ENCODE peak calls at places on chromosomes 12 and 14, in seven cellular contexts. One of them, this sample, is unnamed.
A peak's percentile ranks its signal among the peaks of the same experiment; 100 is the strongest.

GRCh38 chr12:62217466-62218194 is 42.6 kb upstream of the USP15 start:
- DNase-seq in HFFc6: no peak
- DNase-seq in left colon: no peak
- DNase-seq in pancreas: no peak
- DNase-seq in activated T-helper 9 cell treated with anti-CD3 and anti-CD28 coated beads, Interleukin-2, amount 50 U/mL, for 16 hours: no peak
- DNase-seq in choroid plexus epithelial cell: no peak
- DNase-seq in central memory CD4-positive, alpha-beta T cell: no peak
- DNase-seq in this sample: no peak

GRCh38 chr12:53974084-53975018 is at the start of gene HOTAIR:
- DNase-seq in HFFc6: no peak
- DNase-seq in choroid plexus epithelial cell: no peak
- DNase-seq in left colon: no peak
- DNase-seq in pancreas: no peak
- DNase-seq in activated T-helper 9 cell treated with anti-CD3 and anti-CD28 coated beads, Interleukin-2, amount 50 U/mL, for 16 hours: no peak
- DNase-seq in central memory CD4-positive, alpha-beta T cell: no peak
- DNase-seq in this sample: no peak

GRCh38 chr14:55731881-55732498 is 152.0 kb downstream of the KTN1 start:
- DNase-seq in left colon: peak; percentile 65
- DNase-seq in pancreas: no peak
- DNase-seq in central memory CD4-positive, alpha-beta T cell: peak; percentile 44
- DNase-seq in choroid plexus epithelial cell: peak; percentile 62
- DNase-seq in activated T-helper 9 cell treated with anti-CD3 and anti-CD28 coated beads, Interleukin-2, amount 50 U/mL, for 16 hours: peak; percentile 3
- DNase-seq in HFFc6: no peak
- DNase-seq in this sample: no peak

GRCh38 chr12:123532808-123533649 is 490 bp downstream of the RILPL1 start:
- DNase-seq in left colon: peak; percentile 38
- DNase-seq in choroid plexus epithelial cell: peak; percentile 23
- DNase-seq in activated T-helper 9 cell treated with anti-CD3 and anti-CD28 coated beads, Interleukin-2, amount 50 U/mL, for 16 hours: peak; percentile 2
- DNase-seq in pancreas: peak; percentile 25
- DNase-seq in HFFc6: peak; percentile 27
- DNase-seq in central memory CD4-positive, alpha-beta T cell: no peak
- DNase-seq in this sample: peak; percentile 61

GRCh38 chr12:128190614-128191013 is 76.4 kb upstream of the TMEM132C start:
- DNase-seq in choroid plexus epithelial cell: no peak
- DNase-seq in HFFc6: no peak
- DNase-seq in central memory CD4-positive, alpha-beta T cell: no peak
- DNase-seq in activated T-helper 9 cell treated with anti-CD3 and anti-CD28 coated beads, Interleukin-2, amount 50 U/mL, for 16 hours: no peak
- DNase-seq in pancreas: no peak
- DNase-seq in left colon: no peak
- DNase-seq in this sample: no peak

GRCh38 chr14:94051115-94051514 is 25.0 kb downstream of the OTUB2 start:
- DNase-seq in left colon: peak; percentile 68
- DNase-seq in choroid plexus epithelial cell: peak; percentile 68
- DNase-seq in pancreas: no peak
- DNase-seq in activated T-helper 9 cell treated with anti-CD3 and anti-CD28 coated beads, Interleukin-2, amount 50 U/mL, for 16 hours: no peak
- DNase-seq in HFFc6: no peak
- DNase-seq in central memory CD4-positive, alpha-beta T cell: no peak
- DNase-seq in this sample: peak; percentile 64

GRCh38 chr12:79274571-79275064 is 410.0 kb downstream of the SYT1 start:
- DNase-seq in central memory CD4-positive, alpha-beta T cell: no peak
- DNase-seq in activated T-helper 9 cell treated with anti-CD3 and anti-CD28 coated beads, Interleukin-2, amount 50 U/mL, for 16 hours: no peak
- DNase-seq in choroid plexus epithelial cell: no peak
- DNase-seq in left colon: no peak
- DNase-seq in pancreas: no peak
- DNase-seq in HFFc6: no peak
- DNase-seq in this sample: no peak

GRCh38 chr12:56634837-56635538 is 4.9 kb upstream of the BAZ2A start:
- DNase-seq in activated T-helper 9 cell treated with anti-CD3 and anti-CD28 coated beads, Interleukin-2, amount 50 U/mL, for 16 hours: peak; percentile 50
- DNase-seq in HFFc6: peak; percentile 87
- DNase-seq in choroid plexus epithelial cell: peak; percentile 87
- DNase-seq in central memory CD4-positive, alpha-beta T cell: peak; percentile 67
- DNase-seq in left colon: peak; percentile 86
- DNase-seq in pancreas: peak; percentile 81
- DNase-seq in this sample: peak; percentile 77

GRCh38 chr12:132588319-132588718 is 22.1 kb downstream of the LRCOL1 start:
- DNase-seq in choroid plexus epithelial cell: no peak
- DNase-seq in central memory CD4-positive, alpha-beta T cell: no peak
- DNase-seq in HFFc6: no peak
- DNase-seq in left colon: no peak
- DNase-seq in activated T-helper 9 cell treated with anti-CD3 and anti-CD28 coated beads, Interleukin-2, amount 50 U/mL, for 16 hours: no peak
- DNase-seq in pancreas: no peak
- DNase-seq in this sample: no peak

GRCh38 chr12:86660000-86660399 is 403.8 kb upstream of the MGAT4C start:
- DNase-seq in choroid plexus epithelial cell: no peak
- DNase-seq in activated T-helper 9 cell treated with anti-CD3 and anti-CD28 coated beads, Interleukin-2, amount 50 U/mL, for 16 hours: no peak
- DNase-seq in left colon: no peak
- DNase-seq in HFFc6: no peak
- DNase-seq in central memory CD4-positive, alpha-beta T cell: no peak
- DNase-seq in pancreas: no peak
- DNase-seq in this sample: no peak

GRCh38 chr12:76226956-76227355 is 121.3 kb downstream of the BBS10 start:
- DNase-seq in left colon: no peak
- DNase-seq in HFFc6: no peak
- DNase-seq in pancreas: no peak
- DNase-seq in central memory CD4-positive, alpha-beta T cell: no peak
- DNase-seq in choroid plexus epithelial cell: no peak
- DNase-seq in activated T-helper 9 cell treated with anti-CD3 and anti-CD28 coated beads, Interleukin-2, amount 50 U/mL, for 16 hours: no peak
- DNase-seq in this sample: no peak

GRCh38 chr12:93521225-93521854 is 51.1 kb upstream of the SOCS2 start:
- DNase-seq in choroid plexus epithelial cell: peak; percentile 44
- DNase-seq in activated T-helper 9 cell treated with anti-CD3 and anti-CD28 coated beads, Interleukin-2, amount 50 U/mL, for 16 hours: no peak
- DNase-seq in left colon: no peak
- DNase-seq in pancreas: no peak
- DNase-seq in HFFc6: no peak
- DNase-seq in central memory CD4-positive, alpha-beta T cell: no peak
- DNase-seq in this sample: no peak

GRCh38 chr12:52204095-52204930 is 12.5 kb upstream of the KRT80 start:
- DNase-seq in pancreas: no peak
- DNase-seq in choroid plexus epithelial cell: no peak
- DNase-seq in HFFc6: peak; percentile 49
- DNase-seq in central memory CD4-positive, alpha-beta T cell: no peak
- DNase-seq in left colon: no peak
- DNase-seq in activated T-helper 9 cell treated with anti-CD3 and anti-CD28 coated beads, Interleukin-2, amount 50 U/mL, for 16 hours: no peak
- DNase-seq in this sample: no peak

GRCh38 chr12:53389702-53390101 is 9.7 kb downstream of the SP1 start:
- DNase-seq in HFFc6: no peak
- DNase-seq in pancreas: no peak
- DNase-seq in left colon: no peak
- DNase-seq in central memory CD4-positive, alpha-beta T cell: no peak
- DNase-seq in activated T-helper 9 cell treated with anti-CD3 and anti-CD28 coated beads, Interleukin-2, amount 50 U/mL, for 16 hours: no peak
- DNase-seq in choroid plexus epithelial cell: no peak
- DNase-seq in this sample: no peak

This sample was measured in Peyer's patch.